ENCODE peak calls at places on chromosomes 1 and 21, in eight cellular contexts. E is GM23248, N is IMR-90, U is NCI-H1436, H is NCI-H1417, L is left cardiac atrium, D is MV-4-11, Y is NCI-H460. X is an unnamed sample.

GRCh38 chr1:48876221-48876785 is 99.6 kb upstream of the BEND5 start:
- DNase-seq in H (no peak), E (peak), U (no peak), D (peak), N (no peak), Y (no peak), L (no peak), X (no peak)

GRCh38 chr1:231059566-231060193 is 19.6 kb upstream of the FAM89A start:
- DNase-seq in E (peak), N (peak), L (no peak), H (no peak), U (no peak), D (no peak), Y (no peak), X (no peak)

GRCh38 chr1:154877370-154877974 is 7.4 kb upstream of the KCNN3 start:
- DNase-seq in Y (peak), E (no peak), N (peak), L (peak), D (no peak), U (no peak), H (no peak), X (no peak)

GRCh38 chr1:210250665-210250997 is 18.0 kb downstream of the SERTAD4 start:
- DNase-seq in N (no peak), D (peak), E (no peak), Y (no peak), U (peak), L (no peak), H (peak), X (peak)

GRCh38 chr21:14376854-14377253 is 6.1 kb downstream of the HSPA13 start:
- DNase-seq in D (peak), N (no peak), U (no peak), E (no peak), H (no peak), L (no peak), Y (no peak), X (no peak)

GRCh38 chr1:36768486-36769178 is 265.7 kb downstream of the GRIK3 start:
- DNase-seq in L (no peak), N (no peak), Y (no peak), U (no peak), D (no peak), H (no peak), E (no peak), X (no peak)

GRCh38 chr1:114510235-114511047 is 562 bp downstream of the TRIM33 start:
- DNase-seq in U (no peak), E (peak), N (peak), H (no peak), D (peak), Y (peak), L (peak), X (peak)

GRCh38 chr1:161192476-161193465 is 6.1 kb downstream of the ADAMTS4 start:
- DNase-seq in N (peak), D (peak), E (peak), H (peak), Y (peak), L (peak), U (peak), X (peak)

GRCh38 chr1:47656719-47657685 is 219.2 kb downstream of the FOXD2 start:
- DNase-seq in H (no peak), D (no peak), Y (no peak), L (peak), U (no peak), N (peak), E (peak), X (no peak)

GRCh38 chr1:58597991-58598390 is 20.9 kb upstream of the TACSTD2 start:
- DNase-seq in U (no peak), L (no peak), Y (no peak), N (no peak), H (no peak), E (no peak), D (peak), X (no peak)

GRCh38 chr21:26441081-26441610 is 131.9 kb downstream of the CYYR1 start:
- DNase-seq in H (no peak), U (no peak), Y (no peak), N (no peak), E (no peak), D (no peak), L (no peak), X (no peak)

GRCh38 chr1:65792671-65793358 is at the start of gene PDE4B:
- DNase-seq in H (peak), D (no peak), N (peak), U (no peak), E (peak), Y (no peak), L (peak), X (no peak)

GRCh38 chr1:180253585-180254495 is 23.8 kb downstream of the LHX4 start:
- DNase-seq in N (no peak), E (no peak), D (no peak), Y (no peak), U (no peak), H (no peak), L (no peak), X (no peak)

GRCh38 chr1:36134805-36135339 is 9.8 kb upstream of the COL8A2 start:
- DNase-seq in N (peak), L (peak), U (peak), H (peak), E (peak), Y (no peak), D (peak), X (peak)

GRCh38 chr1:74571875-74572274 is 59.5 kb upstream of the LRRC53 start:
- DNase-seq in Y (no peak), D (no peak), U (no peak), L (no peak), N (no peak), E (no peak), H (no peak), X (no peak)